ENCODE peak calls at places on chromosome 2, in nine cellular contexts. K is CD4-positive, alpha-beta T cell; C is colonic mucosa; B is cardiac muscle cell; F is BJ; W is WERI-Rb-1; V is CD8-positive, alpha-beta memory T cell; Q is heart right ventricle; D is dorsolateral prefrontal cortex. L is an unnamed sample. For H3K27me3, the result is how much of the 10 kb centered on the place peaks cover.

GRCh38 chr2:122136071-122136470 is 380.6 kb downstream of the TSN start:
- DNase-seq in K (no peak), C (no peak), B (peak), F (no peak), W (peak), V (no peak), Q (no peak), D (no peak), L (no peak)

GRCh38 chr2:224183086-224183485 is 144.0 kb upstream of the SERPINE2 start:
- DNase-seq in K (no peak), C (no peak), B (peak), F (no peak), W (no peak), V (no peak), Q (no peak), D (no peak), L (no peak)

GRCh38 chr2:240704651-240705050 is 13.0 kb downstream of the AQP12A start:
- DNase-seq in K (no peak), C (no peak), B (no peak), F (no peak), W (no peak), V (peak), Q (peak), D (no peak), L (no peak)

GRCh38 chr2:202019689-202020450 is 13.8 kb upstream of the FZD7 start:
- DNase-seq in K (no peak), C (no peak), B (peak), F (no peak), W (no peak), V (no peak), Q (peak), D (no peak), L (no peak)

GRCh38 chr2:108314586-108315296 is 26.0 kb downstream of the SULT1C2 start:
- DNase-seq in K (no peak), C (peak), B (no peak), F (no peak), W (no peak), V (no peak), Q (no peak), D (no peak), L (no peak)

GRCh38 chr2:65630643-65631042 is 198.2 kb upstream of the SPRED2 start:
- DNase-seq in K (no peak), C (no peak), B (peak), F (peak), W (no peak), V (no peak), Q (no peak), D (no peak), L (no peak)

GRCh38 chr2:96305091-96305978 is at the start of gene SNRNP200:
- DNase-seq in K (peak), C (peak), B (peak), F (peak), W (peak), V (peak), Q (peak), D (peak), L (peak)

GRCh38 chr2:231223001-231223375 is 24.6 kb downstream of the ARMC9 start:
- DNase-seq in K (no peak), C (no peak), B (no peak), F (no peak), W (no peak), V (no peak), Q (no peak), D (no peak), L (no peak)

GRCh38 chr2:240655931-240656886 is 26.5 kb downstream of the AQP12B start:
- DNase-seq in K (no peak), C (no peak), B (peak), F (no peak), W (no peak), V (no peak), Q (no peak), D (peak), L (no peak)

GRCh38 chr2:201363857-201364560 is 6.9 kb upstream of the FLACC1 start:
- DNase-seq in K (no peak), C (no peak), B (peak), F (no peak), W (peak), V (peak), Q (no peak), D (no peak), L (no peak)

GRCh38 chr2:209970711-209971110 is 31.7 kb upstream of the RPE start:
- DNase-seq in K (no peak), C (no peak), B (no peak), F (no peak), W (no peak), V (no peak), Q (no peak), D (no peak), L (no peak)

GRCh38 chr2:166084301-166084700 is 43.5 kb downstream of the SCN1A start:
- DNase-seq in K (no peak), C (no peak), B (no peak), F (no peak), W (no peak), V (no peak), Q (no peak), D (no peak), L (no peak)

GRCh38 chr2:7671312-7671711 is 754.1 kb downstream of the RNF144A start:
- DNase-seq in K (no peak), C (no peak), B (no peak), F (no peak), W (no peak), V (no peak), Q (peak), D (no peak), L (no peak)

GRCh38 chr2:85394256-85394655 is 15.9 kb downstream of the CAPG start:
- DNase-seq in K (no peak), C (no peak), B (no peak), F (no peak), W (no peak), V (no peak), Q (no peak), D (peak), L (no peak)

GRCh38 chr2:8399731-8400130 is 282.1 kb upstream of the ID2 start:
- DNase-seq in K (no peak), C (no peak), B (no peak), F (no peak), W (no peak), V (no peak), Q (no peak), D (no peak), L (no peak)

GRCh38 chr2:3959372-3959771 is 256.0 kb downstream of the DCDC2C start:
- DNase-seq in K (no peak), C (no peak), B (peak), F (no peak), W (no peak), V (no peak), Q (no peak), D (no peak), L (no peak)

GRCh38 chr2:225806105-225806504 is 406.6 kb downstream of the NYAP2 start:
- DNase-seq in K (no peak), C (no peak), B (no peak), F (no peak), W (no peak), V (no peak), Q (no peak), D (no peak), L (no peak)

GRCh38 chr2:11655495-11655894 is 14.5 kb downstream of the NTSR2 start:
- DNase-seq in K (no peak), C (no peak), B (no peak), F (no peak), W (no peak), V (no peak), Q (no peak), D (no peak), L (no peak)

GRCh38 chr2:11652555-11652954 is 17.4 kb downstream of the NTSR2 start:
- DNase-seq in K (no peak), C (no peak), B (no peak), F (no peak), W (no peak), V (no peak), Q (no peak), D (peak), L (no peak)

GRCh38 chr2:11649093-11649492 is 20.9 kb downstream of the NTSR2 start:
- DNase-seq in K (no peak), C (no peak), B (no peak), F (no peak), W (no peak), V (no peak), Q (no peak), D (no peak), L (no peak)

GRCh38 chr2:11656252-11656651 is 13.7 kb downstream of the NTSR2 start:
- DNase-seq in K (no peak), C (no peak), B (no peak), F (no peak), W (no peak), V (no peak), Q (no peak), D (no peak), L (no peak)

GRCh38 chr2:11652141-11652540 is 17.9 kb downstream of the NTSR2 start:
- DNase-seq in K (no peak), C (no peak), B (no peak), F (no peak), W (no peak), V (no peak), Q (no peak), D (no peak), L (no peak)
- H3K27me3 ChIP-seq in K (under half), C (under half), B (under half), F (under half), W (under half), V (under half), Q (under half), D (under half), L (under half)

GRCh38 chr2:21055879-21056790 is 12.3 kb upstream of the APOB start:
- DNase-seq in K (no peak), C (no peak), B (no peak), F (no peak), W (no peak), V (no peak), Q (no peak), D (no peak), L (no peak)
- H3K27me3 ChIP-seq in K (under half), C (under half), B (under half), F (under half), W (under half), V (under half), Q (under half), D (under half), L (under half)

DNA sequence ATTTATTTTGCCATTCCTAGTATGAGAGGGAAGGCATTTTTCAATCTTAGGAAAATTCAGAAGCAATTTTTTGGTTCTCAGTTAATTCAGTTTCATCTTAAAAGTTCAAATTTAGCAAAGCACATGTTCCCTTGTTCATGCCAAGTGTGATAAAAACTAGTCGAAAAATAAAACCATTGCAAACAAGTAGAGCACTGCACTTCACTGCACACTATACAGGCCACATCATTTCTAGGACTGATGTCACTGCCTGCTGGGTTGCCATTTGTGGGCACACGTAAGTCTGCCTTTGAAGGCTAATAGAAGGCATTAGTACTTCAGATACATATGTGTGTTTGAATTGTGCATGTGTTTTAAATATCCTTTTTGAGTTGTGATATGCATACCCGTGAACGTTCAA is 14.3 kb downstream of the TBR1 start:
- DNase-seq in K (no peak), C (no peak), B (no peak), F (no peak), W (no peak), V (no peak), Q (no peak), D (no peak), L (no peak)
- H3K27me3 ChIP-seq in K (half or more), C (under half), B (half or more), F (under half), W (under half), V (under half), Q (half or more), D (under half), L (half or more)

DNA sequence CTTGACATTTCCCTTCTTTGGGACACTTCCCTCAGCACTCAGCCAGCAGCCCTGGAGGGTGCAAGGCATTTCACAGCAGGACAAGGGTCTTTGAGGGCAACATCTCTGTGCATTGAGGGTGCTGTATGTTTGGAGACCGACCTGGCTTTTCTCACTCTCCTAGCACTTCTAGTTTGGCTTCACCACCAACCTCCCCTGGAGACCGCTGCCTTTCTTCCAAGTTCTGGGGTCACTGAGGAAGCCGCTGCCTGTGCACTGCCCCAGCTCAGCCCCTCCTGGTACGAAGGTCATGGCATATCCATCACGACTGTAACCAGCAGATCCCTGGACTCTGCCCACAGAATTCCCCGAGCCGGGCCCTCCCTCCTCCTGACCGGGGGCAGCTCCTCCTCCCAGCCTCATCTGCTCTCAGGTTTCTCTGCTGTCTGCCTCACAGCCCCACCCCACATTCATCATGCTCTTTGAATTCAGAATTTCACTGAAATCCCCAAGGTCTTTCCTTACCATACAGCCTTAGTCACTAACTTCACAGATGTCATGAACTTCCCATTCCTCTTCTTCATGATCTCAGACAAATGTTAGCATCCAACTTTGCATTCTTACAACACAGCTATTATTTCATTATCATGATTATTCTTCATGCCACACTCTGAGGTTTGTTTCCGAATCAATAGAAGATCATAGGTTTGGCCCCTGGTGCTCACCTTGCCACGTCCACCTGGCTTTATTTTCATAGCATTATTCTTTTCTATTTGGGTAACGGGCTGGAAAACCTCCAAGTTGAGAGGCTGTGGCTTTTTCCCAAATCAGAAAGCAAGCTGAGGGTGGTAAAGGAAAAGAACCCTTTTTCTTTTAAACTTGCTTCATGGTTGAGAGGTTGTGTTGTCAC is 113.0 kb upstream of the COPS8 start:
- DNase-seq in K (no peak), C (peak), B (peak), F (peak), W (no peak), V (no peak), Q (peak), D (no peak), L (peak)
- H3K27me3 ChIP-seq in K (under half), C (under half), B (under half), F (under half), W (under half), V (under half), Q (under half), D (under half), L (under half)

GRCh38 chr2:25165992-25166618 is 2.3 kb downstream of the POMC start:
- DNase-seq in K (peak), C (peak), B (peak), F (no peak), W (peak), V (peak), Q (peak), D (no peak), L (no peak)
- H3K27me3 ChIP-seq in K (under half), C (under half), B (half or more), F (under half), W (under half), V (under half), Q (half or more), D (under half), L (under half)

GRCh38 chr2:95073856-95074662 is 47.5 kb downstream of the MRPS5 start:
- DNase-seq in K (no peak), C (no peak), B (no peak), F (no peak), W (peak), V (no peak), Q (no peak), D (peak), L (no peak)
- H3K27me3 ChIP-seq in K (under half), C (under half), B (under half), F (under half), W (under half), V (under half), Q (under half), D (under half), L (under half)

GRCh38 chr2:95031726-95032116 is 6.2 kb downstream of the MAL start:
- DNase-seq in K (no peak), C (no peak), B (no peak), F (no peak), W (no peak), V (no peak), Q (no peak), D (no peak), L (no peak)
- H3K27me3 ChIP-seq in K (under half), C (under half), B (half or more), F (under half), W (under half), V (under half), Q (half or more), D (under half), L (under half)

GRCh38 chr2:127218843-127219715 is 1.0 kb downstream of the CYP27C1 start:
- DNase-seq in K (no peak), C (no peak), B (peak), F (no peak), W (peak), V (no peak), Q (no peak), D (no peak), L (no peak)

GRCh38 chr2:127216105-127216504 is 4.0 kb downstream of the CYP27C1 start:
- DNase-seq in K (no peak), C (no peak), B (no peak), F (no peak), W (no peak), V (no peak), Q (no peak), D (no peak), L (no peak)

GRCh38 chr2:127217470-127218325 is 2.4 kb downstream of the CYP27C1 start:
- DNase-seq in K (no peak), C (no peak), B (no peak), F (no peak), W (no peak), V (no peak), Q (no peak), D (no peak), L (peak)

GRCh38 chr2:127219716-127220090 is 396 bp downstream of the CYP27C1 start:
- DNase-seq in K (no peak), C (no peak), B (no peak), F (no peak), W (peak), V (no peak), Q (no peak), D (no peak), L (no peak)

GRCh38 chr2:127216593-127216992 is 3.5 kb downstream of the CYP27C1 start:
- DNase-seq in K (no peak), C (no peak), B (no peak), F (no peak), W (no peak), V (no peak), Q (no peak), D (no peak), L (no peak)
- H3K27me3 ChIP-seq in K (half or more), C (under half), B (under half), F (under half), W (under half), V (under half), Q (under half), D (under half), L (under half)

GRCh38 chr2:29456429-29456828 is 341.2 kb downstream of the CLIP4 start:
- DNase-seq in K (no peak), C (no peak), B (no peak), F (no peak), W (no peak), V (no peak), Q (no peak), D (no peak), L (no peak)

GRCh38 chr2:29459445-29460179 is 344.4 kb downstream of the CLIP4 start:
- DNase-seq in K (no peak), C (no peak), B (peak), F (peak), W (no peak), V (no peak), Q (no peak), D (no peak), L (no peak)

GRCh38 chr2:29460191-29460590 is 345.0 kb downstream of the CLIP4 start:
- DNase-seq in K (no peak), C (no peak), B (no peak), F (no peak), W (no peak), V (no peak), Q (no peak), D (no peak), L (no peak)

GRCh38 chr2:29463181-29463900 is 348.1 kb downstream of the CLIP4 start:
- DNase-seq in K (no peak), C (no peak), B (peak), F (peak), W (no peak), V (no peak), Q (no peak), D (no peak), L (no peak)

DNA sequence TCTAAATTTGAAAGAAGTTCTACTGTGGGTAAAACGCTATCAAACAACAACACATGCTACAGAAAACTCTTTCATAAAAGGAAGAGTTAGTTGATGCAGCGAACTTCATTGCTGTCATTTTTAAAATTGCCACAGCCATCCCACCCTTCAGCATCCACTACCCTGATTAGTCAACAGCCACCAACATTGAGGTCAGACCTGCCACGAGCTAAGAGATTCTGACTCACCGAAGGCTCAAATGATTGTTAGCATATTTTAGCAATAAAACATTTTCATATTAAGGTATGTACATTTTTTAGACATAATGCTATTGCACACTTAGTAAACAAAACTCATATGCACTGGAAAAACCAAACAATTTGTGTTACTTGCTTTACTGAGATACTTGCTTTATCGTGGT is 347.1 kb downstream of the CLIP4 start:
- DNase-seq in K (no peak), C (no peak), B (peak), F (peak), W (no peak), V (no peak), Q (no peak), D (no peak), L (no peak)
- H3K27me3 ChIP-seq in K (under half), C (under half), B (under half), F (under half), W (under half), V (under half), Q (under half), D (under half), L (under half)

DNA sequence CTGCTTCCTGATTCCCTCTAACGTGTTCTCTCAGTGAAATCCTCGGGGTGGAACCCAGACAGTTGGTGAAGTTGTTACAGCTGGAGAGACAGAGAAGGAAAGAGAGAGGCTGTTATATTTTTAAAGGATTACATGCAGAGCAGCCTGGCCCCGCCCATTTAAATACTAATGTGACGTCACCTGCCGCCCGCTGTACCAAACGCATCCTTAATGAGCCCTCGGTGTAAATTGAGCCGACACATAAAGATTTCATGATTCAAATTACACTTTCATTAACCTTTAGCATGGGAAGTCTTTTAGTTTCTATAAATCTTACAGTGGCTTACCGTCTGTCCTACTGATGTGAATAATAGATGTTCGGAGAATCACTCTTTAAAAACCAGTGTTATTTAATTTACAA is 164.0 kb upstream of the SIX3 start:
- DNase-seq in K (no peak), C (no peak), B (peak), F (no peak), W (peak), V (no peak), Q (no peak), D (no peak), L (no peak)
- H3K27me3 ChIP-seq in K (under half), C (under half), B (half or more), F (under half), W (under half), V (under half), Q (under half), D (under half), L (under half)

L was measured in RWPE2.